ENCODE peak calls at places on chromosome 19, in six cellular contexts. K is KG1, O is mucosa of gallbladder, B is NCI-H748 treated with DMSO at 0.1 percent for 48 hours, Z is GM12865, X is GM23338. A is an unnamed sample.

GRCh38 chr19:384801-385169 is 24.2 kb downstream of the C2CD4C start:
- DNase-seq in X (no peak), K (no peak), Z (peak; percentile 21), B (no peak), O (no peak), A (no peak)

GRCh38 chr19:10001899-10002298 is 8.4 kb downstream of the COL5A3 start:
- DNase-seq in X (peak; percentile 72), B (no peak), O (peak; percentile 33), K (no peak), Z (no peak), A (no peak)

GRCh38 chr19:2328401-2329161 is at the start of the genes LSM7 and SPPL2B:
- DNase-seq in O (peak; percentile 94), B (peak; percentile 41), K (peak; percentile 84), X (peak; percentile 87), Z (peak; percentile 95), A (peak; percentile 37)

GRCh38 chr19:56291857-56292256 is 19.3 kb downstream of the EDDM13 start:
- DNase-seq in X (no peak), O (no peak), Z (no peak), B (no peak), K (no peak), A (no peak)

GRCh38 chr19:41226874-41227390 is 7.9 kb downstream of the AXL start:
- DNase-seq in K (no peak), X (no peak), O (no peak), Z (no peak), B (no peak), A (no peak)

GRCh38 chr19:38699027-38699346 is 45.3 kb downstream of the CAPN12 start:
- DNase-seq in X (no peak), Z (peak; percentile 29), B (no peak), K (no peak), O (no peak), A (no peak)

GRCh38 chr19:18203408-18203862 is 407 bp downstream of the RAB3A start:
- DNase-seq in X (no peak), Z (peak; percentile 60), B (no peak), K (no peak), O (no peak), A (no peak)

GRCh38 chr19:10111405-10111811 is at the start of gene P2RY11:
- DNase-seq in K (peak; percentile 30), B (no peak), X (no peak), Z (peak; percentile 79), O (no peak), A (peak; percentile 90)

GRCh38 chr19:45958763-45959516 is 14.7 kb downstream of the NOVA2 start:
- DNase-seq in O (no peak), B (no peak), Z (no peak), K (no peak), X (no peak), A (no peak)

GRCh38 chr19:44663996-44664395 is 7.3 kb upstream of the CEACAM19 start:
- DNase-seq in X (no peak), Z (no peak), O (no peak), B (no peak), K (no peak), A (no peak)

GRCh38 chr19:48802623-48803022 is 8.2 kb downstream of the BCAT2 start:
- DNase-seq in O (no peak), X (no peak), Z (no peak), K (no peak), B (no peak), A (no peak)

GRCh38 chr19:55584871-55585270 is 4.2 kb upstream of the ZNF579 start:
- DNase-seq in O (no peak), X (no peak), K (no peak), B (no peak), Z (no peak), A (no peak)

GRCh38 chr19:3201911-3202310 is 16.2 kb downstream of the NCLN start:
- DNase-seq in Z (no peak), B (no peak), O (no peak), X (no peak), K (no peak), A (no peak)

A was measured in GF-D8.